ENCODE peak calls at places on chromosome 15, in five cellular contexts. One of them, this sample, is unnamed.

GRCh38 chr15:83200162-83200561 is 7.5 kb downstream of the HDGFL3 start:
- DNase-seq in left ventricle myocardium inferior: no peak
- DNase-seq in aorta: no peak
- DNase-seq in neural crest cell: no peak
- DNase-seq in right lobe of liver: no peak
- DNase-seq in this sample: peak

GRCh38 chr15:67066041-67067021 is 929 bp downstream of the SMAD3 start:
- DNase-seq in left ventricle myocardium inferior: peak
- DNase-seq in aorta: peak
- DNase-seq in neural crest cell: peak
- DNase-seq in right lobe of liver: peak
- DNase-seq in this sample: no peak

GRCh38 chr15:91228890-91229289 is 128.8 kb downstream of the SV2B start:
- DNase-seq in left ventricle myocardium inferior: no peak
- DNase-seq in aorta: no peak
- DNase-seq in neural crest cell: no peak
- DNase-seq in right lobe of liver: peak
- DNase-seq in this sample: no peak

GRCh38 chr15:57994468-57995154 is 70.9 kb downstream of the ALDH1A2 start:
- DNase-seq in left ventricle myocardium inferior: no peak
- DNase-seq in aorta: no peak
- DNase-seq in neural crest cell: no peak
- DNase-seq in right lobe of liver: no peak
- DNase-seq in this sample: no peak

GRCh38 chr15:89136084-89136806 is 48.0 kb downstream of the ABHD2 start:
- DNase-seq in left ventricle myocardium inferior: no peak
- DNase-seq in aorta: no peak
- DNase-seq in neural crest cell: no peak
- DNase-seq in right lobe of liver: no peak
- DNase-seq in this sample: no peak

GRCh38 chr15:35696767-35697231 is 150.8 kb upstream of the DPH6 start:
- DNase-seq in left ventricle myocardium inferior: no peak
- DNase-seq in aorta: no peak
- DNase-seq in neural crest cell: no peak
- DNase-seq in right lobe of liver: no peak
- DNase-seq in this sample: peak

GRCh38 chr15:32669870-32670623 is 28.5 kb downstream of the SCG5 start:
- DNase-seq in left ventricle myocardium inferior: no peak
- DNase-seq in aorta: no peak
- DNase-seq in neural crest cell: peak
- DNase-seq in right lobe of liver: no peak
- DNase-seq in this sample: peak

GRCh38 chr15:26580943-26581342 is 191.9 kb downstream of the GABRB3 start:
- DNase-seq in left ventricle myocardium inferior: no peak
- DNase-seq in aorta: no peak
- DNase-seq in neural crest cell: no peak
- DNase-seq in right lobe of liver: no peak
- DNase-seq in this sample: no peak